ENCODE peak calls at places on chromosomes 3 and 15, in eight cellular contexts. A is EH, B is GM23338, V is ACHN, G is LHCN-M2, D is neuronal stem cell, J is A549, N is PC-3. X is an unnamed sample.

GRCh38 chr3:125634346-125634964 is 39.2 kb upstream of the OSBPL11 start:
- DNase-seq in A (no peak), B (no peak), V (no peak), G (no peak), D (no peak), J (no peak), N (no peak), X (no peak)

GRCh38 chr3:33277193-33277882 is at the start of gene FBXL2:
- DNase-seq in A (peak; percentile 72), B (peak; percentile 96), V (peak; percentile 75), G (peak; percentile 68), D (peak; percentile 81), J (peak; percentile 89), N (peak; percentile 87), X (peak; percentile 58)

GRCh38 chr15:81749667-81750360 is 296.0 kb downstream of the MEX3B start:
- DNase-seq in A (no peak), B (no peak), V (no peak), G (no peak), D (no peak), J (no peak), N (no peak), X (no peak)

GRCh38 chr3:8764528-8764927 is 4.9 kb downstream of the OXTR start:
- DNase-seq in A (peak; percentile 34), B (no peak), V (no peak), G (no peak), D (no peak), J (no peak), N (no peak), X (no peak)

GRCh38 chr3:190449801-190450200 is at the start of gene TMEM207:
- DNase-seq in A (no peak), B (no peak), V (no peak), G (no peak), D (no peak), J (no peak), N (no peak), X (no peak)

GRCh38 chr3:132803889-132804288 is 81.7 kb upstream of the NPHP3 start:
- DNase-seq in A (peak; percentile 24), B (peak; percentile 52), V (no peak), G (peak; percentile 53), D (no peak), J (no peak), N (no peak), X (no peak)

GRCh38 chr15:31326729-31327673 is at the start of gene KLF13:
- DNase-seq in A (no peak), B (no peak), V (peak; percentile 57), G (no peak), D (no peak), J (peak; percentile 74), N (peak; percentile 55), X (no peak)

GRCh38 chr3:62622553-62623174 is 249.3 kb upstream of the FEZF2 start:
- DNase-seq in A (peak; percentile 66), B (peak; percentile 77), V (peak; percentile 49), G (peak; percentile 68), D (peak; percentile 58), J (peak; percentile 34), N (peak; percentile 65), X (peak; percentile 21)

GRCh38 chr3:111548060-111548459 is 6.1 kb downstream of the CD96 start:
- DNase-seq in A (peak; percentile 3), B (no peak), V (no peak), G (peak; percentile 38), D (no peak), J (no peak), N (peak; percentile 23), X (peak; percentile 30)

GRCh38 chr3:45528429-45528828 is 66.1 kb upstream of the LIMD1 start:
- DNase-seq in A (peak; percentile 67), B (no peak), V (no peak), G (no peak), D (no peak), J (no peak), N (peak; percentile 45), X (no peak)

GRCh38 chr3:33047842-33048834 is 48.8 kb downstream of the GLB1 start:
- DNase-seq in A (no peak), B (no peak), V (no peak), G (no peak), D (no peak), J (no peak), N (no peak), X (no peak)

GRCh38 chr3:98372445-98372844 is 18.0 kb upstream of the OR5K3 start:
- DNase-seq in A (no peak), B (no peak), V (no peak), G (no peak), D (no peak), J (no peak), N (no peak), X (no peak)

GRCh38 chr15:33994005-33994615 is 25.8 kb downstream of the CHRM5 start:
- DNase-seq in A (peak; percentile 42), B (peak; percentile 76), V (peak; percentile 45), G (peak; percentile 40), D (peak; percentile 12), J (peak; percentile 68), N (peak; percentile 68), X (no peak)

GRCh38 chr3:118262800-118263402 is 771.7 kb downstream of the IGSF11 start:
- DNase-seq in A (no peak), B (no peak), V (no peak), G (no peak), D (no peak), J (no peak), N (no peak), X (no peak)

GRCh38 chr3:72960812-72961518 is 35.6 kb upstream of the PPP4R2 start:
- DNase-seq in A (peak; percentile 53), B (no peak), V (no peak), G (peak; percentile 48), D (no peak), J (no peak), N (no peak), X (no peak)

GRCh38 chr15:45588199-45588910 is 1.2 kb downstream of the BLOC1S6 start:
- DNase-seq in A (peak; percentile 18), B (no peak), V (peak; percentile 55), G (no peak), D (no peak), J (no peak), N (no peak), X (no peak)

X was measured in GM10248.